ENCODE peak calls at places on chromosomes 4 and X, in ten cellular contexts. F is naive thymus-derived CD8-positive, alpha-beta T cell; N is nephron progenitor cell; M is tibial nerve; J is fibroblast of mammary gland; T is germinal center; U is Caki2; Z is left ventricle myocardium superior; X is breast epithelium; O is activated CD4-positive, alpha-beta T cell treated with anti-CD3 and anti-CD28 coated beads, Interleukin-2, amount 50 U/mL, for 1 hour. W is an unnamed sample.

GRCh38 chr4:6391852-6392188 is 80.6 kb downstream of the PPP2R2C start:
- DNase-seq in O (no peak), M (no peak), X (no peak), F (no peak), U (peak), N (no peak), Z (no peak), T (no peak), J (no peak), W (no peak)

GRCh38 chr4:111494971-111495370 is 650.3 kb upstream of the FAM241A start:
- DNase-seq in T (no peak), F (no peak), Z (no peak), M (no peak), J (no peak), X (no peak), N (no peak), O (no peak), U (no peak), W (no peak)

GRCh38 chr4:141027421-141027820 is 105.8 kb downstream of the RNF150 start:
- DNase-seq in F (no peak), N (no peak), U (no peak), J (peak), O (no peak), Z (no peak), X (no peak), T (no peak), M (no peak), W (no peak)

GRCh38 chr4:54318904-54319303 is 89.8 kb downstream of the PDGFRA start:
- DNase-seq in X (no peak), O (no peak), M (no peak), T (peak), N (peak), U (peak), F (no peak), Z (no peak), J (peak), W (no peak)

GRCh38 chr4:180960758-180961401 is 1282.3 kb upstream of the TENM3 start:
- DNase-seq in T (no peak), X (no peak), J (peak), M (no peak), N (no peak), O (no peak), Z (no peak), U (no peak), F (no peak), W (no peak)

GRCh38 chr4:15145709-15146108 is 143.4 kb downstream of the CPEB2 start:
- DNase-seq in M (no peak), U (no peak), X (no peak), O (no peak), Z (peak), T (no peak), N (no peak), J (no peak), F (no peak), W (no peak)

GRCh38 chrX:153981771-153982533 is 9.4 kb downstream of the TMEM187 start:
- DNase-seq in J (peak), O (peak), T (no peak), M (peak), X (no peak), N (no peak), U (no peak), F (peak), Z (peak), W (peak)

GRCh38 chr4:186726440-186727148 is 2.9 kb upstream of the FAT1 start:
- DNase-seq in F (no peak), N (peak), M (peak), Z (peak), U (peak), T (no peak), X (peak), O (no peak), J (peak), W (no peak)

GRCh38 chr4:185359767-185360446 is 35.8 kb downstream of the LRP2BP start:
- DNase-seq in U (no peak), M (no peak), J (peak), T (no peak), Z (no peak), X (no peak), N (no peak), O (no peak), F (no peak), W (no peak)

GRCh38 chrX:10447577-10448214 is 172.7 kb downstream of the MID1 start:
- DNase-seq in X (no peak), T (no peak), M (no peak), F (no peak), U (peak), N (no peak), J (no peak), O (no peak), Z (no peak), W (no peak)

GRCh38 chr4:109925396-109925795 is 12.7 kb downstream of the EGF start:
- DNase-seq in Z (no peak), X (no peak), M (no peak), J (no peak), T (no peak), N (no peak), O (no peak), U (no peak), F (no peak), W (no peak)

GRCh38 chr4:29770627-29771026 is 949.5 kb upstream of the PCDH7 start:
- DNase-seq in M (no peak), U (no peak), T (no peak), J (no peak), N (no peak), X (no peak), F (no peak), O (no peak), Z (no peak), W (no peak)

GRCh38 chr4:98501383-98501782 is 157.0 kb downstream of the TSPAN5 start:
- DNase-seq in F (no peak), T (no peak), N (no peak), Z (no peak), X (no peak), J (peak), O (no peak), U (no peak), M (no peak), W (no peak)

GRCh38 chr4:56450342-56450741 is 14.3 kb downstream of the PAICS start:
- DNase-seq in X (no peak), T (no peak), J (no peak), U (no peak), F (no peak), M (no peak), Z (no peak), N (no peak), O (no peak), W (no peak)

GRCh38 chr4:7792616-7793015 is 147.0 kb downstream of the AFAP1 start:
- DNase-seq in M (no peak), N (no peak), Z (no peak), X (no peak), U (no peak), O (no peak), T (peak), F (no peak), J (no peak), W (no peak)

GRCh38 chrX:96834137-96834536 is 49.6 kb upstream of the RPA4 start:
- DNase-seq in X (no peak), Z (no peak), U (no peak), F (no peak), M (no peak), N (no peak), J (no peak), T (no peak), O (no peak), W (no peak)

GRCh38 chr4:97938141-97938540 is 205.1 kb downstream of the STPG2 start:
- DNase-seq in U (no peak), J (no peak), X (no peak), M (no peak), Z (no peak), T (no peak), O (no peak), N (no peak), F (no peak), W (no peak)

GRCh38 chrX:17183566-17183965 is 191.4 kb upstream of the NHS start:
- DNase-seq in J (no peak), N (no peak), M (no peak), T (no peak), Z (no peak), O (no peak), F (no peak), X (no peak), U (no peak), W (no peak)

GRCh38 chr4:13992041-13992440 is 364.5 kb upstream of the BOD1L1 start:
- DNase-seq in O (no peak), T (no peak), F (no peak), J (no peak), X (no peak), Z (no peak), U (no peak), M (no peak), N (no peak), W (no peak)

GRCh38 chrX:10089378-10089795 is 67.4 kb upstream of the CLCN4 start:
- DNase-seq in J (no peak), U (peak), T (no peak), F (no peak), M (no peak), O (no peak), X (no peak), Z (no peak), N (no peak), W (no peak)

GRCh38 chr4:89708903-89709361 is 128.0 kb downstream of the SNCA start:
- DNase-seq in Z (no peak), M (no peak), N (no peak), J (no peak), O (no peak), F (no peak), T (no peak), U (no peak), X (no peak), W (no peak)

GRCh38 chr4:139629761-139630160 is 35.9 kb upstream of the MGST2 start:
- DNase-seq in N (peak), T (no peak), Z (no peak), J (no peak), X (no peak), F (no peak), U (no peak), O (no peak), M (no peak), W (no peak)

GRCh38 chr4:9859774-9860173 is 78.3 kb downstream of the DRD5 start:
- DNase-seq in J (no peak), M (no peak), T (no peak), U (no peak), O (no peak), X (no peak), F (no peak), Z (no peak), N (no peak), W (no peak)

GRCh38 chrX:150690126-150690525 is 3.1 kb upstream of the MTMR1 start:
- DNase-seq in U (peak), M (no peak), Z (no peak), N (no peak), T (no peak), O (no peak), X (no peak), F (no peak), J (peak), W (no peak)

GRCh38 chr4:154807042-154807630 is 26.1 kb downstream of the RBM46 start:
- DNase-seq in Z (no peak), N (no peak), X (no peak), M (no peak), J (peak), F (no peak), U (peak), O (no peak), T (no peak), W (no peak)

GRCh38 chr4:53507671-53508286 is 83.5 kb downstream of the LNX1 start:
- DNase-seq in F (no peak), U (peak), J (peak), M (peak), Z (peak), N (no peak), O (no peak), X (no peak), T (no peak), W (no peak)

GRCh38 chr4:144787365-144788263 is 141.7 kb downstream of the HHIP start:
- DNase-seq in J (peak), X (no peak), F (no peak), T (peak), Z (no peak), N (no peak), O (no peak), M (no peak), U (peak), W (no peak)

GRCh38 chrX:10085223-10085622 is 71.6 kb upstream of the CLCN4 start:
- DNase-seq in U (no peak), T (no peak), Z (no peak), J (no peak), O (no peak), N (no peak), M (no peak), X (no peak), F (no peak), W (peak)

GRCh38 chr4:7691992-7692391 is 247.7 kb downstream of the AFAP1 start:
- DNase-seq in O (no peak), Z (peak), N (no peak), F (no peak), M (no peak), T (no peak), X (no peak), U (no peak), J (peak), W (no peak)

GRCh38 chr4:55633903-55634302 is 2.2 kb downstream of the NMU start:
- DNase-seq in Z (no peak), M (no peak), O (no peak), N (no peak), U (no peak), J (no peak), F (no peak), T (no peak), X (no peak), W (no peak)

GRCh38 chr4:65046496-65047101 is 623.7 kb downstream of the EPHA5 start:
- DNase-seq in Z (no peak), F (no peak), J (peak), N (no peak), T (no peak), M (no peak), X (no peak), O (no peak), U (peak), W (no peak)